ENCODE peak calls at places on chromosomes 7 and 10, in nine cellular contexts. S is heart left ventricle, Q is H7, N is A673, C is upper lobe of right lung, X is kidney, M is skeletal muscle cell, O is fibroblast of pulmonary artery, H is heart right ventricle. V is an unnamed sample.

GRCh38 chr10:33066558-33067236 is 108.7 kb upstream of the ITGB1 start:
- DNase-seq in S (no peak), Q (no peak), N (no peak), C (no peak), X (no peak), M (peak; percentile 38), O (peak; percentile 81), H (no peak), V (no peak)

GRCh38 chr10:122849090-122849489 is 3.4 kb upstream of the CUZD1 start:
- DNase-seq in S (no peak), Q (no peak), N (no peak), C (no peak), X (no peak), M (no peak), O (no peak), H (no peak), V (no peak)

GRCh38 chr10:86225098-86225782 is 141.4 kb downstream of the GRID1 start:
- DNase-seq in S (no peak), Q (no peak), N (no peak), C (no peak), X (peak; percentile 24), M (peak; percentile 0), O (peak; percentile 33), H (no peak), V (no peak)

GRCh38 chr7:121313220-121313792 is 15.5 kb upstream of the WNT16 start:
- DNase-seq in S (no peak), Q (no peak), N (no peak), C (no peak), X (no peak), M (no peak), O (no peak), H (no peak), V (no peak)

GRCh38 chr7:157460721-157461120 is 123.9 kb downstream of the DNAJB6 start:
- DNase-seq in S (no peak), Q (no peak), N (no peak), C (no peak), X (no peak), M (no peak), O (no peak), H (no peak), V (no peak)

GRCh38 chr7:47819054-47819920 is 129.0 kb downstream of the PKD1L1 start:
- DNase-seq in S (peak; percentile 68), Q (peak; percentile 70), N (peak; percentile 65), C (peak; percentile 72), X (no peak), M (peak; percentile 33), O (peak; percentile 87), H (peak; percentile 62), V (peak; percentile 68)

GRCh38 chr10:73873163-73873842 is 1.1 kb downstream of the CAMK2G start:
- DNase-seq in S (no peak), Q (peak; percentile 91), N (no peak), C (no peak), X (no peak), M (no peak), O (no peak), H (no peak), V (no peak)

GRCh38 chr7:151206914-151207313 is 3.4 kb downstream of the H2BK1 start:
- DNase-seq in S (no peak), Q (no peak), N (no peak), C (no peak), X (no peak), M (no peak), O (no peak), H (no peak), V (no peak)

GRCh38 chr10:109894516-109894915 is 28.8 kb downstream of the XPNPEP1 start:
- DNase-seq in S (peak; percentile 78), Q (no peak), N (no peak), C (no peak), X (no peak), M (peak; percentile 70), O (peak; percentile 95), H (peak; percentile 81), V (peak; percentile 74)

GRCh38 chr7:6917258-6917657 is 91.2 kb upstream of the CCZ1B start:
- DNase-seq in S (peak; percentile 35), Q (no peak), N (no peak), C (no peak), X (no peak), M (no peak), O (no peak), H (peak; percentile 28), V (no peak)

GRCh38 chr10:78936412-78937342 is 132.1 kb upstream of the ZMIZ1 start:
- DNase-seq in S (no peak), Q (no peak), N (no peak), C (peak; percentile 60), X (peak; percentile 67), M (no peak), O (no peak), H (no peak), V (no peak)

GRCh38 chr7:118590107-118590506 is 365.6 kb downstream of the ANKRD7 start:
- DNase-seq in S (no peak), Q (no peak), N (peak; percentile 62), C (no peak), X (no peak), M (no peak), O (peak; percentile 0), H (no peak), V (no peak)

GRCh38 chr10:93352638-93353383 is 129.3 kb downstream of the MYOF start:
- DNase-seq in S (no peak), Q (peak; percentile 66), N (peak; percentile 64), C (no peak), X (no peak), M (no peak), O (peak; percentile 64), H (no peak), V (no peak)

GRCh38 chr10:118033905-118034304 is 12.8 kb downstream of the RAB11FIP2 start:
- DNase-seq in S (no peak), Q (no peak), N (no peak), C (no peak), X (no peak), M (no peak), O (peak; percentile 96), H (no peak), V (no peak)

GRCh38 chr7:2661096-2661449 is 26.9 kb upstream of the AMZ1 start:
- DNase-seq in S (no peak), Q (no peak), N (no peak), C (no peak), X (peak; percentile 61), M (no peak), O (no peak), H (no peak), V (no peak)

GRCh38 chr7:75916259-75916658 is 1.3 kb downstream of the POR start:
- DNase-seq in S (no peak), Q (peak; percentile 30), N (no peak), C (no peak), X (no peak), M (no peak), O (no peak), H (no peak), V (no peak)

GRCh38 chr10:91662993-91663392 is 30.1 kb upstream of the PPP1R3C start:
- DNase-seq in S (no peak), Q (no peak), N (no peak), C (no peak), X (no peak), M (no peak), O (no peak), H (no peak), V (no peak)

DNA sequence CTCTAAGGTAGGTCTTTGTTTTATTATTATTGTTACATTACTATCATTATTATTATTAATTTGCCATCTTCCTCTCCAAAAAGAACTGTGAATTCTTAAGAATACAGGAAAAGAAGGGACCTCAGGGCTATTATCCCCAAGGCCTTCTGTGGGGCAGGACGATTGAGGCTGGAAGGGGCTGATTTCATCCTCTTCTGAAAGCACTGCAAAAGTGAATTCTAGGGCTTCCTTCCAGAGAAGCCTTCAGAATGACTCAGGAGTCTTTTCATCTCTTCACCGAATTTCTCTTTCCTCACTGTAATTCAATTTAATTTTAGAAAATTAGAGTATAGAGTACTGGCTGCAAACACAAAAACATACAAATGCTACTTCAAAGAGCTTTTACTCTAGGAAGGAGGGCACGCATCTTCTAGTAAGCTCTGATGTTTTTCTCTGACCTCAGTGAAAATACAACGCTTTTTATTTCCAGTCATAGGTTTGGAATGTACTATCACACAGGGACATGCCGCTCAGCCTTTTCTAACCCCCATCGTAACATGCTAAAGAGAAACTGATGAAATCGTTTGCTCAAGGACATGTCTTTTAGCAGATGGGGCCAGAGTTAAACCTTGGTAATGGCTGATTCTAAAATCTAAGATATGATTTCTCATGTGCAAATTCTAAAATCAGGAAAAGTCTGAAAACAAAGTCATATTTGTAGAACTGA is 280.3 kb upstream of the PITRM1 start:
- DNase-seq in S (no peak), Q (no peak), N (no peak), C (no peak), X (no peak), M (peak; percentile 93), O (peak; percentile 93), H (no peak), V (no peak)
- H3K4me3 ChIP-seq in S (peak overlapping the region; percentile 20), Q (no peak overlapping the region), N (no peak overlapping the region), C (no peak overlapping the region), X (no peak overlapping the region), M (peak overlapping the region; percentile 12), O (peak overlapping the region; percentile 23), H (no peak overlapping the region), V (no peak overlapping the region)

DNA sequence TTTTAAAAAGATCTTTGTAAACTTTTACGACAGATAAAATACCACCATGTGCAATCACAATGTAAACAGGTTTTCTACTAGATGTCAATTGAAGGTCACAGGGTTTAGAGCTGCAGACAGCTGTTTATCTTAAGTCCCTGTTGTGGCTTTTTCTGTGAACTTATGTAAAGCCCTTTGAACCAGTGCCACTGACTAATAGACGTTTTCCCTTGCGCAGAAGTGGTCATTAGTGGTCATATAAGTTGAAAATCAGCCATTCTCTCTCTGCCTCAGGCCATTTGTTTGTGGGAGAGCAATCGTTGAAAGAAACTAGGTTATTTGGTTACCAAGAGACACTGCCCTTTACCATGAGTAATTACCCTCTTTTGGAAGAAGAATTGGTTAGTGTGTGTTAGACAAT is 23.9 kb downstream of the CACNB2 start:
- DNase-seq in S (no peak), Q (no peak), N (no peak), C (no peak), X (no peak), M (peak; percentile 51), O (peak; percentile 58), H (no peak), V (no peak)
- H3K4me3 ChIP-seq in S (no peak overlapping the region), Q (no peak overlapping the region), N (no peak overlapping the region), C (no peak overlapping the region), X (no peak overlapping the region), M (no peak overlapping the region), O (no peak overlapping the region), H (no peak overlapping the region), V (no peak overlapping the region)

GRCh38 chr10:6050801-6051445 is 11.2 kb downstream of the IL2RA start:
- DNase-seq in S (peak; percentile 65), Q (peak; percentile 53), N (peak; percentile 15), C (peak; percentile 75), X (peak; percentile 88), M (peak; percentile 3), O (peak; percentile 58), H (peak; percentile 69), V (no peak)
- H3K4me3 ChIP-seq in S (peak overlapping the region; percentile 37), Q (no peak overlapping the region), N (peak overlapping the region; percentile 32), C (peak overlapping the region; percentile 41), X (peak overlapping the region; percentile 35), M (peak overlapping the region; percentile 35), O (peak overlapping the region; percentile 21), H (no peak overlapping the region), V (no peak overlapping the region)

DNA sequence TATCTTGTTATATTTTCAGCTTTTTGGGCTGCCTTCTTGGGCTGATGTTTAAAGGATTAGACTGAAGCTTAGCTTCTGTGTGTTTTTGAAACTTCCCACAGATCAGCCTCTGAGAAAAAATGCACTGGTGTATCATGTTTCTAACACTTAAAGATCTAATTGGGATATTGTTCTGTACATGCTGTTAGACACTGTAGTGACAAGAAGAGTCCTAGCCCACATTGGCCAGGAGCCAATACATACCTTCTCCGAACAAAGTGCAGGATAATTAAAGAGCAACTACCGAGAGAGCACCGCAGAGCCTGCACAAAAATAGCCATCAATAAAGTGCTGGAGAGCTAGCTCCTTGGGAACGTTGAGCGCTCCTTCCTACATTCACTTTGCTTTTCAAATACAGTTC is 289.4 kb upstream of the SP8 start:
- DNase-seq in S (no peak), Q (no peak), N (no peak), C (no peak), X (no peak), M (no peak), O (no peak), H (no peak), V (no peak)
- H3K4me3 ChIP-seq in S (no peak overlapping the region), Q (no peak overlapping the region), N (no peak overlapping the region), C (no peak overlapping the region), X (no peak overlapping the region), M (no peak overlapping the region), O (no peak overlapping the region), H (no peak overlapping the region), V (no peak overlapping the region)